ENCODE peak calls at places on chromosomes 5 and 9, in ten cellular contexts. E, R, O, C, G, D, U, N, T and L are unnamed samples.

GRCh38 chr5:73321757-73322452 is 126.7 kb downstream of the FOXD1 start:
- DNase-seq in D (peak; percentile 100), R (no peak), O (no peak), N (no peak), G (no peak), C (no peak), T (no peak), U (no peak), E (peak; percentile 65), L (no peak)

GRCh38 chr5:114152656-114153360 is 209.1 kb upstream of the KCNN2 start:
- DNase-seq in G (no peak), R (no peak), C (no peak), N (no peak), O (no peak), T (no peak), E (no peak), U (no peak), D (no peak), L (no peak)

GRCh38 chr5:42655982-42656660 is 100.5 kb upstream of the CCDC152 start:
- DNase-seq in C (no peak), G (no peak), N (no peak), U (no peak), E (peak; percentile 63), T (no peak), O (no peak), R (no peak), D (peak; percentile 48), L (no peak)

GRCh38 chr5:143870871-143871632 is 59.1 kb downstream of the HMHB1 start:
- DNase-seq in C (no peak), D (peak; percentile 68), E (no peak), N (no peak), G (no peak), O (no peak), T (no peak), U (no peak), R (no peak), L (no peak)

GRCh38 chr9:129487658-129488483 is 133.0 kb downstream of the C9orf50 start:
- DNase-seq in R (no peak), U (peak; percentile 63), O (no peak), T (peak; percentile 64), C (peak; percentile 57), D (no peak), N (no peak), E (peak; percentile 71), G (peak; percentile 65), L (no peak)

GRCh38 chr5:124480022-124480421 is 266.4 kb downstream of the ZNF608 start:
- DNase-seq in E (no peak), G (no peak), N (no peak), O (no peak), D (no peak), C (no peak), U (no peak), T (no peak), R (no peak), L (no peak)

GRCh38 chr5:136174021-136174659 is 18.8 kb downstream of the SMIM32 start:
- DNase-seq in E (peak; percentile 80), D (peak; percentile 68), R (peak; percentile 43), T (no peak), N (peak; percentile 42), U (no peak), G (peak; percentile 50), O (no peak), C (no peak), L (no peak)

GRCh38 chr5:6427689-6428088 is 21.0 kb upstream of the UBE2QL1 start:
- DNase-seq in G (no peak), C (no peak), D (peak; percentile 30), E (no peak), N (no peak), T (no peak), U (no peak), O (no peak), R (no peak), L (no peak)

GRCh38 chr5:11595045-11595444 is 309.2 kb downstream of the CTNND2 start:
- DNase-seq in G (no peak), T (no peak), U (no peak), C (no peak), E (no peak), D (no peak), N (no peak), O (no peak), R (no peak), L (no peak)

GRCh38 chr9:137000177-137000930 is 4.0 kb upstream of the CLIC3 start:
- DNase-seq in O (no peak), T (no peak), R (peak; percentile 86), U (no peak), E (peak; percentile 54), D (no peak), C (no peak), N (peak; percentile 92), G (no peak), L (no peak)

GRCh38 chr5:116229131-116229530 is 144.3 kb downstream of the COMMD10 start:
- DNase-seq in E (no peak), U (no peak), G (no peak), N (no peak), O (no peak), T (no peak), D (no peak), C (no peak), R (no peak), L (no peak)

GRCh38 chr5:9380108-9380507 is 165.8 kb downstream of the SEMA5A start:
- DNase-seq in C (no peak), R (no peak), T (no peak), U (no peak), G (no peak), N (no peak), O (no peak), D (peak; percentile 69), E (peak; percentile 26), L (no peak)

GRCh38 chr5:77431286-77431685 is 60.8 kb downstream of the WDR41 start:
- DNase-seq in C (no peak), O (no peak), D (no peak), R (no peak), E (no peak), U (no peak), G (no peak), T (no peak), N (no peak), L (no peak)

DNA sequence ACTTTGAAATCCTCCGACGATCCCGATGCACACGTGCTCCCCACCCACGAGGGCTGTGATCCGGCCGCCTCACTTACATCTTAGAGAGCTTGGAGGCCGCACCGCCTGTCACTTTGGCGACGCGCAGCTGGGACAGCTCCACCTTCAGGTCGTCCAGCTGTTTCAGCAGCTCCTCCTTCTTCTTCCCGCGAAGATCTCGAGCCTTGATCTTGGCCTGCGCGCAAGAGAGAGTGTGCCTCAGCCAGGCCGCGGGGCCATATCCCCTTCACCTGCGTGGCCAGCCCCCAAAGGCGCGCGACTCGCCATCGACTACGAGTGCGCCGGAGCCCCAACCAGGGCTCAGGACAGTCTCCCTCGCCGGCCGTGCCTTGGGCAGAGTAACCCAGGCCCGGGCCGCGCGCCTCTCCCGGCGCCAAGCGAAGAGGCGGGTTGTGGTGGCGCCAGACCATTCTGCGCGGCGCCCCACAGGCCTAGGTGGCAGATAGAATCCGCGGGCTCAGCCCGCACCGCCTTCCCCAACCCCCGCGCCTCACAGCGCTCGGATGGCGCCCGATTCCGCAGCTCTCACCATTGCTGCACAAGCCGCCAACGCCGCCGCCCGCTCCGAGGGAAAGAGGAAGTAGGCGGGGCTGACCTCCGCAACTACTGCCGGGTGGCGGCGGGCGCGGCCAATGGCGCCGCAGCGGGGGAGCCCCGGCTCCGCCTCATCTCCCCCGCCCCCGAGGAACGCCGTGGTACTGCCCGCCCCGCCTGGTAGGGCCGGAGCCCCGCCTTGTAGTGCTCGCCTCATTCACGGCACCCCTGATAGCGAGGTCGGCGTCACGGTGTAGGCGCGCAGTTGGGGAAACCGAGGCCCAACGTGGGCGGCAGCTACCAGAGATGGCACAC is at the start of the genes ARPC5L and RPL35:
- DNase-seq in G (peak; percentile 98), R (peak; percentile 99), O (peak; percentile 91), U (peak; percentile 93), E (peak; percentile 92), D (peak; percentile 100), N (peak; percentile 99), T (peak; percentile 92), C (peak; percentile 95), L (peak; percentile 96)
- TF ChIP-seq CTCF in G (peak; percentile 34), R (no peak), O (no peak), U (no peak), E (peak; percentile 9), D (peak; percentile 51), N (peak; percentile 26), T (no peak), C (no peak), L (no peak)

DNA sequence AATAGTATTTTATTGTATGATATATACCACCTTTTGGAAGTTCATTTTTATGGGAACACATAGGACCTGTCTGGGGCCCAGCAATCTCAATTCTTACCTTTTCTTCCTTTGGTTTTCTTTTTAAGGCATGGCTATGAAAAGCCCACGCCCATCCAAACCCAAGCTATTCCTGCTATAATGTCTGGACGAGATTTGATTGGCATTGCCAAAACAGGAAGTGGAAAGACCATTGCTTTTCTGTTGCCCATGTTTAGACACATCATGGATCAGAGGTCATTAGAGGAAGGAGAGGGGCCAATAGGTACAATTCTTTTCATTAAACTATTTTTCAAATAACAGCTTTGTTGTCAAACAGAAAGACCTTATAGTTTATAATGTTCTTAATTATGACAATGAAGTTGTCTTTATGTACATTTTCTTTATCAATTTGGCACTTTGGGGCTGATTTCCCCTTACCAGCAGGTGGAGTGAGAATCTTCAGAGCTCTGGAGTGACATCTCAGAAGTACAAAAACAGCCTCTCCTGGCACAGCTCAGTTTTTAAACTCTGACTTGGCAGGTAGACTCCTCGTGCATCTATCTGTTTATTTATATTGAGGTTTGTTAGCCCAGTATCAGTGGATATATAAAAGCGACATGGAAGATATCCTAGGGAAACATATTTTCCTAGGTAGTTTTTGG is 25.8 kb downstream of the DDX46 start:
- DNase-seq in E (peak; percentile 9), C (no peak), O (no peak), D (no peak), U (no peak), R (no peak), G (no peak), T (no peak), N (no peak), L (no peak)
- TF ChIP-seq CTCF in E (peak; percentile 26), C (no peak), O (no peak), D (no peak), U (no peak), R (no peak), G (no peak), T (no peak), N (peak; percentile 30), L (no peak)

DNA sequence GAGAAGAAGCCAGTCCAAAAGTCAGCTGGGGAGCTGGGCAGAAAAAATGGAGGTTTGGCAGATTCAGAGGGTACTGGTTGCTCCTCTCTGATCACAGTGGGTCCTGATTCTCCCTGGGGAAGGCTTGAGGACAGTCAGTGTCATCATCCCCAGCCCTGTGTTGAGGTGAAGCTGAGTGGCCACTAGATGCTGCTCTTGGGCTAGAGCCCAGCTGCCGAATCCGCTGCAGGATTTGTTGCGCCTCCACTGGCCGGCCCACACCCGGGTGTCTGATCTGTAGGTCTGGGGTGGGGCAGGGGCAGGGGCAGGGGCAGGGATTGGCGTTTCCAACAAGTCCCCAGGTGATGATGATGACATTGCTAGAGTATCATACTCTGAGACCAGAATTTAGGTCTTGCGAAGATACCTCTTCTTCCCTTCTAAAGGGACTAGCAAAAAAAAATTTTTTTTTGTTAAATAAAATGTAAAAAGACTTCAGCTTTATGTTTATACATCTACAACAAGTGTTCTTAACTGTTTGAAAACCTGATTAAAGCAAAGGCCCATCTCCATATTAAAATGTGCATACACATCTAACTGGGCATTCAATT is 106.8 kb downstream of the PDE6A start:
- DNase-seq in T (peak; percentile 26), G (peak; percentile 88), E (peak; percentile 77), U (no peak), R (no peak), D (peak; percentile 87), O (no peak), C (peak; percentile 83), N (peak; percentile 64), L (peak; percentile 73)
- TF ChIP-seq CTCF in T (peak; percentile 45), G (peak; percentile 81), E (peak; percentile 94), U (no peak), R (no peak), D (peak; percentile 98), O (peak; percentile 49), C (no peak), N (peak; percentile 37), L (peak; percentile 73)

GRCh38 chr9:120383999-120384924 is 195.7 kb downstream of the CDK5RAP2 start:
- DNase-seq in N (no peak), T (no peak), U (peak; percentile 76), O (no peak), C (no peak), E (peak; percentile 53), D (no peak), G (peak; percentile 52), R (no peak), L (no peak)
- TF ChIP-seq CTCF in N (no peak), T (no peak), U (no peak), O (no peak), C (no peak), E (no peak), D (no peak), G (peak; percentile 22), R (no peak), L (no peak)